ENCODE peak calls at places on chromosome 20, in eight cellular contexts. W is cerebellum; C is CD8-positive, alpha-beta T cell; N is dorsolateral prefrontal cortex; J is AG04450; Q is NCI-H2081; P is HuH-7; E is HFFc6. M is an unnamed sample.

GRCh38 chr20:58719971-58720371 is 27.4 kb downstream of the NPEPL1 start:
- DNase-seq in N (no peak), E (no peak), P (no peak), W (no peak), Q (no peak), C (no peak), J (no peak), M (no peak)

GRCh38 chr20:20791664-20792568 is 79.5 kb upstream of the RALGAPA2 start:
- DNase-seq in J (no peak), W (no peak), Q (no peak), N (no peak), P (no peak), C (no peak), E (no peak), M (no peak)

GRCh38 chr20:54197621-54198604 is 10.0 kb upstream of the PFDN4 start:
- DNase-seq in C (no peak), P (peak; percentile 41), J (no peak), E (peak; percentile 74), W (no peak), Q (no peak), N (no peak), M (peak; percentile 99)

GRCh38 chr20:16624106-16624505 is 50.9 kb upstream of the KIF16B start:
- DNase-seq in P (no peak), C (no peak), Q (no peak), N (no peak), W (no peak), J (no peak), E (no peak), M (no peak)

GRCh38 chr20:20513720-20514119 is 145.8 kb downstream of the INSM1 start:
- DNase-seq in C (no peak), N (no peak), J (no peak), P (no peak), Q (no peak), E (no peak), W (no peak), M (no peak)

GRCh38 chr20:12177657-12178293 is 260.1 kb downstream of the BTBD3 start:
- DNase-seq in Q (no peak), N (no peak), P (peak; percentile 23), C (no peak), W (no peak), E (no peak), J (no peak), M (no peak)

GRCh38 chr20:43843096-43843964 is 71.3 kb upstream of the TOX2 start:
- DNase-seq in W (no peak), C (no peak), Q (no peak), P (no peak), N (no peak), E (peak; percentile 89), J (peak; percentile 82), M (peak; percentile 91)

GRCh38 chr20:35369804-35370203 is 42.0 kb downstream of the UQCC1 start:
- DNase-seq in E (peak; percentile 80), W (no peak), N (no peak), Q (no peak), J (peak; percentile 26), C (no peak), P (no peak), M (no peak)

GRCh38 chr20:38125157-38126056 is 39.7 kb downstream of the TGM2 start:
- DNase-seq in J (no peak), Q (peak; percentile 82), W (no peak), N (peak; percentile 37), C (no peak), P (no peak), E (no peak), M (no peak)

GRCh38 chr20:61343934-61344333 is 91.9 kb downstream of the CDH4 start:
- DNase-seq in Q (no peak), W (no peak), E (no peak), P (no peak), N (no peak), C (no peak), J (no peak), M (no peak)